ENCODE peak calls at places on chromosomes 12 and 14, in five cellular contexts. L is MM.1S, N is OCI-LY7, B is SK-N-SH, W is mammary epithelial cell. V is an unnamed sample.

GRCh38 chr12:111296906-111297463 is 71.9 kb downstream of the PHETA1 start:
- DNase-seq in N (no peak), B (no peak), L (no peak), W (no peak), V (no peak)

GRCh38 chr14:99252940-99253868 is 18.8 kb downstream of the BCL11B start:
- DNase-seq in L (no peak), N (no peak), B (no peak), W (no peak), V (no peak)

GRCh38 chr12:64392221-64392620 is 1.7 kb upstream of the C12orf56 start:
- DNase-seq in B (no peak), N (peak), L (peak), W (peak), V (no peak)

GRCh38 chr14:22846811-22847307 is 10.5 kb downstream of the MMP14 start:
- DNase-seq in B (peak), L (no peak), W (no peak), N (no peak), V (no peak)

GRCh38 chr14:71198681-71199080 is 291.4 kb downstream of the PCNX1 start:
- DNase-seq in N (no peak), B (no peak), L (no peak), W (no peak), V (no peak)

GRCh38 chr12:8906781-8907180 is 7.5 kb upstream of the PHC1 start:
- DNase-seq in B (no peak), N (no peak), L (no peak), W (no peak), V (no peak)

GRCh38 chr14:59511916-59512530 is 27.7 kb downstream of the JKAMP start:
- DNase-seq in L (no peak), B (peak), W (no peak), N (peak), V (peak)

GRCh38 chr14:106163316-106163715 is 636.9 kb downstream of the TMEM121 start:
- DNase-seq in B (no peak), N (no peak), L (no peak), W (no peak), V (no peak)

GRCh38 chr14:100192250-100192671 is 32.8 kb upstream of the DEGS2 start:
- DNase-seq in L (no peak), W (no peak), N (no peak), B (no peak), V (peak)

GRCh38 chr14:49306152-49306751 is 279.9 kb downstream of the RPS29 start:
- DNase-seq in N (peak), L (peak), W (peak), B (peak), V (no peak)

DNA sequence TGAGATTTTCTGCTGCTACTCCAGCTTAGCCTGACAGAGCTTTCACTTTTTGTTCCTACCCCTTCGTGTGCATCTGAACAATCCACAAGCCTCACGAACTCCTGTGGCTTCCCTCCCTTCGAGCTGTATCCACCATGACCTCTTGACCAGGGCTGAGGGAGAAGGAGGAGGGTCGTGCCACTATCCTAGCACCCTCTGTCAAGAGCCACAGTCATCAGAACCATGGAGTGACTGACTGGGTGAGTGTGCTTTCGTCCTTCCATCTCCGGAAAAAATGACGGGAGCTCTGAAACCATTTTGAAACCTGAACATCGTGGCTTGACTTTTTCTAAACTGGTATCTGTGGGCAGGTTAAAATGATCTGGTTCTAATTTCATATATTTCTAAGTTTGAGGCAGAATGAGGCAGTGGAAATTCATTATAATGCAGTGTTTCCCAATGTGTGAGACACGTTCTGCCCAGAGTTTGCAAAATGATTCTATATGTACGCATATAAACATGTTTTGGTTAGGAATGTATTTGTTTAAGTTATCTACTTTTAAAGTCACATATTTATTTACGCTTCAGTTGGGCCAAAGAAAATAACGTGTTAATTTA is 27.0 kb downstream of the IL26 start:
- DNase-seq in W (no peak), L (no peak), N (no peak), B (no peak), V (no peak)
- H3K4me2 ChIP-seq in W (no peak), L (no peak), N (no peak), B (no peak), V (no peak)

GRCh38 chr12:120346031-120346430 is 18.5 kb upstream of the PLA2G1B start:
- DNase-seq in B (no peak), W (no peak), L (no peak), N (no peak), V (no peak)
- TF ChIP-seq CTCF in B (no peak), W (no peak), L (no peak), N (no peak), V (no peak)

DNA sequence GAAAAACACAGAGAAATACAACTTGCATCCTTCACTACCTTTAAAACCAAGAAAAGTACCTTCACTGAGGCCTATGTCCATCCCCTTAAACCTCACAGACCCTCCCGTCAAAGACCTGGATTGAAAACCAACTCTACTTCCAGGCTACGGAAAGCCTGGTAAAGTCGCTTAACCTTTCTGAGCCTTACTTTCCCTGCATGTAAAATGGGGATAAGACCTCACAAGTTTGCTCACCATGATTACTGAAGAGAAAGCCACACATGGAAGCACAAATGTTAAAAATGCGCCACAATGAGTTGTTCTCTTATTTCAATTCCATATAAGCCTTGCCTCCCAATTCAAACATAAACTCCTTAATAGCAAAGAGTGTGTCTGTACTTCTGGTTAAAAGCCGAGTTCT is 8.4 kb downstream of the ACTN1 start:
- DNase-seq in L (no peak), W (no peak), B (no peak), N (no peak), V (no peak)
- H3K4me3 ChIP-seq in L (no peak), W (no peak), B (no peak), N (no peak), V (no peak)

GRCh38 chr12:68364893-68365725 is 32.9 kb upstream of the MDM1 start:
- DNase-seq in W (peak), B (no peak), N (peak), L (peak), V (peak)
- H3K4me2 ChIP-seq in W (peak), B (peak), N (peak), L (peak), V (peak)